ENCODE peak calls at places on chromosomes 7 and 10, in seven cellular contexts. One of them, this sample, is unnamed.

GRCh38 chr10:110634527-110635209 is 9.5 kb upstream of the RBM20 start:
- DNase-seq in sigmoid colon: peak; percentile 63
- DNase-seq in transverse colon: peak; percentile 70
- DNase-seq in stomach: no peak
- DNase-seq in suprapubic skin: no peak
- DNase-seq in upper lobe of left lung: no peak
- DNase-seq in A549: no peak
- DNase-seq in this sample: no peak

GRCh38 chr10:78312197-78313046 is 278.8 kb downstream of the RPS24 start:
- DNase-seq in sigmoid colon: peak; percentile 87
- DNase-seq in A549: no peak
- DNase-seq in upper lobe of left lung: no peak
- DNase-seq in stomach: no peak
- DNase-seq in transverse colon: no peak
- DNase-seq in suprapubic skin: no peak
- DNase-seq in this sample: no peak

GRCh38 chr10:6513509-6513908 is 66.6 kb downstream of the PRKCQ start:
- DNase-seq in sigmoid colon: no peak
- DNase-seq in stomach: no peak
- DNase-seq in suprapubic skin: no peak
- DNase-seq in transverse colon: no peak
- DNase-seq in A549: no peak
- DNase-seq in upper lobe of left lung: no peak
- DNase-seq in this sample: no peak

GRCh38 chr7:143013897-143014296 is 13.0 kb downstream of the OR9A2 start:
- DNase-seq in A549: no peak
- DNase-seq in stomach: no peak
- DNase-seq in transverse colon: no peak
- DNase-seq in suprapubic skin: no peak
- DNase-seq in upper lobe of left lung: no peak
- DNase-seq in sigmoid colon: no peak
- DNase-seq in this sample: no peak

GRCh38 chr10:92760609-92761008 is 70.9 kb downstream of the HHEX start:
- DNase-seq in A549: no peak
- DNase-seq in sigmoid colon: no peak
- DNase-seq in upper lobe of left lung: no peak
- DNase-seq in transverse colon: no peak
- DNase-seq in stomach: no peak
- DNase-seq in suprapubic skin: no peak
- DNase-seq in this sample: no peak

GRCh38 chr10:112347709-112348671 is 25.9 kb upstream of the ACSL5 start:
- DNase-seq in upper lobe of left lung: no peak
- DNase-seq in transverse colon: peak; percentile 17
- DNase-seq in sigmoid colon: no peak
- DNase-seq in A549: no peak
- DNase-seq in suprapubic skin: no peak
- DNase-seq in stomach: peak; percentile 23
- DNase-seq in this sample: no peak

GRCh38 chr10:1576467-1577259 is 160.7 kb downstream of the ADARB2 start:
- DNase-seq in stomach: no peak
- DNase-seq in transverse colon: no peak
- DNase-seq in upper lobe of left lung: no peak
- DNase-seq in sigmoid colon: peak; percentile 24
- DNase-seq in suprapubic skin: no peak
- DNase-seq in A549: no peak
- DNase-seq in this sample: no peak

GRCh38 chr10:122178655-122179054 is 92.4 kb upstream of the BTBD16 start:
- DNase-seq in stomach: no peak
- DNase-seq in upper lobe of left lung: no peak
- DNase-seq in A549: no peak
- DNase-seq in transverse colon: no peak
- DNase-seq in sigmoid colon: no peak
- DNase-seq in suprapubic skin: no peak
- DNase-seq in this sample: no peak

GRCh38 chr7:29612596-29612995 is 49.0 kb downstream of the PRR15 start:
- DNase-seq in A549: no peak
- DNase-seq in transverse colon: no peak
- DNase-seq in suprapubic skin: no peak
- DNase-seq in sigmoid colon: no peak
- DNase-seq in stomach: no peak
- DNase-seq in upper lobe of left lung: no peak
- DNase-seq in this sample: no peak

GRCh38 chr10:4982764-4983226 is 19.6 kb downstream of the AKR1C1 start:
- DNase-seq in suprapubic skin: no peak
- DNase-seq in A549: no peak
- DNase-seq in sigmoid colon: no peak
- DNase-seq in upper lobe of left lung: peak; percentile 36
- DNase-seq in stomach: peak; percentile 81
- DNase-seq in transverse colon: no peak
- DNase-seq in this sample: no peak

GRCh38 chr10:4981722-4982471 is 18.7 kb downstream of the AKR1C1 start:
- DNase-seq in A549: no peak
- DNase-seq in stomach: peak; percentile 74
- DNase-seq in sigmoid colon: no peak
- DNase-seq in suprapubic skin: no peak
- DNase-seq in upper lobe of left lung: peak; percentile 79
- DNase-seq in transverse colon: peak; percentile 51
- DNase-seq in this sample: peak; percentile 16

GRCh38 chr10:4984223-4984622 is 19.4 kb downstream of the AKR1C2 start:
- DNase-seq in suprapubic skin: no peak
- DNase-seq in transverse colon: no peak
- DNase-seq in stomach: no peak
- DNase-seq in sigmoid colon: no peak
- DNase-seq in A549: no peak
- DNase-seq in upper lobe of left lung: no peak
- DNase-seq in this sample: no peak

GRCh38 chr10:4983615-4984216 is 19.9 kb downstream of the AKR1C2 start:
- DNase-seq in suprapubic skin: no peak
- DNase-seq in sigmoid colon: no peak
- DNase-seq in stomach: no peak
- DNase-seq in A549: no peak
- DNase-seq in transverse colon: no peak
- DNase-seq in upper lobe of left lung: no peak
- DNase-seq in this sample: no peak

GRCh38 chr10:4984971-4985594 is 18.6 kb downstream of the AKR1C2 start:
- DNase-seq in upper lobe of left lung: no peak
- DNase-seq in A549: no peak
- DNase-seq in sigmoid colon: no peak
- DNase-seq in stomach: no peak
- DNase-seq in transverse colon: no peak
- DNase-seq in suprapubic skin: no peak
- DNase-seq in this sample: no peak
- TF ChIP-seq EP300 in upper lobe of left lung: no peak
- TF ChIP-seq EP300 in A549: no peak
- TF ChIP-seq EP300 in sigmoid colon: no peak
- TF ChIP-seq EP300 in stomach: no peak
- TF ChIP-seq EP300 in transverse colon: no peak
- TF ChIP-seq EP300 in suprapubic skin: no peak
- TF ChIP-seq EP300 in this sample: no peak

GRCh38 chr10:44993922-44994751 is 6.6 kb upstream of the ZNF22 start:
- DNase-seq in upper lobe of left lung: no peak
- DNase-seq in A549: no peak
- DNase-seq in sigmoid colon: peak; percentile 54
- DNase-seq in suprapubic skin: no peak
- DNase-seq in stomach: no peak
- DNase-seq in transverse colon: no peak
- DNase-seq in this sample: peak; percentile 7
- H3K4me1 ChIP-seq in upper lobe of left lung: peaks cover 70% of the 10 kb centered on the region
- H3K4me1 ChIP-seq in A549: no peaks in the 10 kb centered on the region
- H3K4me1 ChIP-seq in sigmoid colon: peaks cover 28% of the 10 kb centered on the region
- H3K4me1 ChIP-seq in suprapubic skin: peaks cover 58% of the 10 kb centered on the region
- H3K4me1 ChIP-seq in stomach: peaks cover 68% of the 10 kb centered on the region
- H3K4me1 ChIP-seq in transverse colon: peaks cover 20% of the 10 kb centered on the region
- H3K4me1 ChIP-seq in this sample: peaks cover 79% of the 10 kb centered on the region

DNA sequence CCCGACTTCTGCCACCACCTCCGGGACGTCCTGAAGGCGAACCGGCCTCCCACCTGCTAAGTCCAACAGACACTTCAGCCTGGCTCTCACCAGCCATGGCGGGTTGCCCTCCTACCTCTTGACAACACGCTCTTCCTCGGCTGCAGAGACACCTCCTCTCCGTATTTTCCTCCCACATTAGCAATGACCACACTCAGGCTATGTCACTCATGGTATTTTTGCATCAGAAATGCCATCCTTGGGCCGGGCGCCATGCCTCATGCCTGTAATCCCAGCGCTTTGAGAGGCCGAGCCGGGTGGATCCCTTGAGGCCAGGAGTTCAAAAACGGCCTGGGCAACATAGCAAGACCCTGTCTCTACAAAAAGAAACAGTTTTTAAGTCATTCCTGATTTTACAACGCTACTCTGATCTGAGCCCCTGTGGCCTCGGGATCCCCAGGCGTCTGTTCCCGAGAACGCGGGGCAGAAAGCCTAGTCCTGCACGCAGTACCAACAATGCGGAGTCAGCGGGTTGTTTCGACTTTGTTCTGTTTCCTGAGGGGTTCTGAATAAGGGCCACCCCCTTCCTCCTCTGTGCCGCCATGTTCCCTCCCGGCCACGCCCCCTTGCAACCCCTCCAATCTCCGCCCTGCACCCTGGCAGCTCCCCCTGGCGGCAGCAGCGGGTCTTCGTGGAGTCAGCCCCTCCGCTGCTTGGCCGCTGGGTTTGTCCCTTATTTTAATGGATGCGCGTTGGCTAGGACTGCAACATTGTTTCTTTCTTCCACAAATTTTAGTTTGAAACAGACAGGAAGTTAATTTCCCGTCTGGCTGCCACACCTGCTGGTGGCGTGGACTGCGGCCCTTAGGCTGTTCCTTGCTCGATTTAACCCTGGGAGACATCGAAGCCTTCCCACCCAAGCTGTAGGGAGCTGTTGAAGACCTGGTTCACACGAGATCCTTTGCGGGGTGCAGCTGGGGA is 9.7 kb upstream of the ZFAND2A start:
- DNase-seq in upper lobe of left lung: peak; percentile 92
- DNase-seq in stomach: peak; percentile 84
- DNase-seq in sigmoid colon: peak; percentile 92
- DNase-seq in A549: peak; percentile 85
- DNase-seq in transverse colon: peak; percentile 90
- DNase-seq in suprapubic skin: peak; percentile 93
- DNase-seq in this sample: peak; percentile 76
- H3K27ac ChIP-seq in upper lobe of left lung: peak overlapping the region; percentile 75
- H3K27ac ChIP-seq in stomach: no peak overlapping the region
- H3K27ac ChIP-seq in sigmoid colon: peak overlapping the region; percentile 62
- H3K27ac ChIP-seq in A549: peak overlapping the region; percentile 93
- H3K27ac ChIP-seq in transverse colon: no peak overlapping the region
- H3K27ac ChIP-seq in suprapubic skin: no peak overlapping the region
- H3K27ac ChIP-seq in this sample: no peak overlapping the region

GRCh38 chr10:123252779-123253178 is 98.6 kb downstream of the BUB3 start:
- DNase-seq in A549: no peak
- DNase-seq in stomach: no peak
- DNase-seq in suprapubic skin: no peak
- DNase-seq in sigmoid colon: no peak
- DNase-seq in transverse colon: no peak
- DNase-seq in upper lobe of left lung: no peak
- DNase-seq in this sample: no peak

GRCh38 chr10:123249894-123250293 is 95.7 kb downstream of the BUB3 start:
- DNase-seq in A549: no peak
- DNase-seq in sigmoid colon: no peak
- DNase-seq in stomach: no peak
- DNase-seq in upper lobe of left lung: no peak
- DNase-seq in transverse colon: no peak
- DNase-seq in suprapubic skin: no peak
- DNase-seq in this sample: no peak

GRCh38 chr10:123254287-123254858 is 100.2 kb downstream of the BUB3 start:
- DNase-seq in A549: no peak
- DNase-seq in stomach: no peak
- DNase-seq in upper lobe of left lung: no peak
- DNase-seq in sigmoid colon: no peak
- DNase-seq in transverse colon: no peak
- DNase-seq in suprapubic skin: no peak
- DNase-seq in this sample: no peak

GRCh38 chr10:123245264-123245663 is 91.1 kb downstream of the BUB3 start:
- DNase-seq in upper lobe of left lung: no peak
- DNase-seq in stomach: no peak
- DNase-seq in suprapubic skin: no peak
- DNase-seq in transverse colon: no peak
- DNase-seq in sigmoid colon: no peak
- DNase-seq in A549: no peak
- DNase-seq in this sample: no peak

DNA sequence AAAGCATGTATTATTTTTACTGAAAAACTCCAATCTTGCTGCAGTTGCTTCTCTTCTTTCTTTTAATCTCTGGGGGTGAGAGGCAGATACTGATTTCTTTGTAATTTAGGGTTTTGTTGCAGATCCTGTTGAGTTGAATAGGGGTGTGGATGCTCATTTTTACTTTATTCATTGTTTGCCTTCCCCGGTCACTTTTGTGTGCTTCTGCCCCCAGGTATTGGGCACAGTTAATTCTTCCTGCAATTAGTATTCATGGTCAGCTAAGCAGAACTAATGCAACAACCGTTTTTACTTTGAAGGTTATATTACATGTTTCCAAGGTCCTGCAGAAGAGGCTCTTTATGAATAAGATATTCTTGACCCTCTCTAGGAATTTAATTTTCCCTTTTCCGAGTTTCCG is 96.4 kb downstream of the BUB3 start:
- DNase-seq in upper lobe of left lung: no peak
- DNase-seq in A549: no peak
- DNase-seq in transverse colon: no peak
- DNase-seq in suprapubic skin: no peak
- DNase-seq in sigmoid colon: no peak
- DNase-seq in stomach: no peak
- DNase-seq in this sample: no peak
- TF ChIP-seq EP300 in upper lobe of left lung: no peak
- TF ChIP-seq EP300 in A549: no peak
- TF ChIP-seq EP300 in transverse colon: no peak
- TF ChIP-seq EP300 in suprapubic skin: no peak
- TF ChIP-seq EP300 in sigmoid colon: no peak
- TF ChIP-seq EP300 in stomach: no peak
- TF ChIP-seq EP300 in this sample: no peak

GRCh38 chr7:2880882-2881281 is 36.8 kb upstream of the GNA12 start:
- DNase-seq in upper lobe of left lung: no peak
- DNase-seq in stomach: no peak
- DNase-seq in A549: no peak
- DNase-seq in transverse colon: no peak
- DNase-seq in sigmoid colon: no peak
- DNase-seq in suprapubic skin: no peak
- DNase-seq in this sample: no peak

GRCh38 chr7:2880051-2880450 is 35.9 kb upstream of the GNA12 start:
- DNase-seq in sigmoid colon: no peak
- DNase-seq in stomach: no peak
- DNase-seq in upper lobe of left lung: no peak
- DNase-seq in suprapubic skin: no peak
- DNase-seq in transverse colon: no peak
- DNase-seq in A549: no peak
- DNase-seq in this sample: no peak

GRCh38 chr7:2882111-2882510 is 38.0 kb upstream of the GNA12 start:
- DNase-seq in stomach: no peak
- DNase-seq in sigmoid colon: no peak
- DNase-seq in A549: no peak
- DNase-seq in transverse colon: no peak
- DNase-seq in upper lobe of left lung: no peak
- DNase-seq in suprapubic skin: no peak
- DNase-seq in this sample: no peak

GRCh38 chr7:2878306-2878705 is 34.2 kb upstream of the GNA12 start:
- DNase-seq in sigmoid colon: no peak
- DNase-seq in transverse colon: no peak
- DNase-seq in A549: no peak
- DNase-seq in stomach: no peak
- DNase-seq in upper lobe of left lung: no peak
- DNase-seq in suprapubic skin: no peak
- DNase-seq in this sample: no peak

GRCh38 chr7:2879354-2879753 is 35.2 kb upstream of the GNA12 start:
- DNase-seq in stomach: no peak
- DNase-seq in transverse colon: no peak
- DNase-seq in suprapubic skin: no peak
- DNase-seq in upper lobe of left lung: no peak
- DNase-seq in A549: no peak
- DNase-seq in sigmoid colon: no peak
- DNase-seq in this sample: no peak
- H3K4me1 ChIP-seq in stomach: no peaks in the 10 kb centered on the region
- H3K4me1 ChIP-seq in transverse colon: no peaks in the 10 kb centered on the region
- H3K4me1 ChIP-seq in suprapubic skin: no peaks in the 10 kb centered on the region
- H3K4me1 ChIP-seq in upper lobe of left lung: no peaks in the 10 kb centered on the region
- H3K4me1 ChIP-seq in A549: peaks cover under 1% of the 10 kb centered on the region
- H3K4me1 ChIP-seq in sigmoid colon: no peaks in the 10 kb centered on the region
- H3K4me1 ChIP-seq in this sample: no peaks in the 10 kb centered on the region

This sample was measured in tibial nerve.